ENCODE peak calls at places on chromosomes 2 and 18, in four cellular contexts. F is dorsolateral prefrontal cortex, I is tibial artery, T is hepatocyte. O is an unnamed sample. For H3K27me3, the result is how much of the 10 kb centered on the place peaks cover.

GRCh38 chr2:61733563-61733962 is 120.3 kb downstream of the FAM161A start:
- DNase-seq in F (no peak), T (no peak), I (no peak), O (peak)

GRCh38 chr2:217392930-217393584 is 533.2 kb upstream of the TNP1 start:
- DNase-seq in T (no peak), I (peak), F (no peak), O (no peak)

GRCh38 chr2:221601376-221601775 is 29.3 kb upstream of the EPHA4 start:
- DNase-seq in I (no peak), T (no peak), F (no peak), O (no peak)

GRCh38 chr2:233051241-233052149 is 8.6 kb upstream of the INPP5D start:
- DNase-seq in T (no peak), F (no peak), I (peak), O (peak)

GRCh38 chr2:60116167-60116870 is 437.1 kb downstream of the BCL11A start:
- DNase-seq in T (no peak), I (no peak), F (no peak), O (peak)

GRCh38 chr2:197914778-197915177 is 110.4 kb downstream of the PLCL1 start:
- DNase-seq in F (no peak), T (no peak), I (no peak), O (peak)

GRCh38 chr2:26758790-26759321 is 5.2 kb upstream of the SLC35F6 start:
- DNase-seq in F (no peak), T (no peak), I (no peak), O (no peak)

GRCh38 chr18:50614838-50615237 is 55.0 kb downstream of the MAPK4 start:
- DNase-seq in F (peak), T (peak), I (peak), O (peak)

GRCh38 chr2:24577481-24577880 is 86.4 kb downstream of the NCOA1 start:
- DNase-seq in F (no peak), T (no peak), I (no peak), O (no peak)

GRCh38 chr2:52222128-52222527 is 1190.2 kb upstream of the NRXN1 start:
- DNase-seq in I (no peak), T (no peak), F (no peak), O (peak)

GRCh38 chr2:158665536-158666302 is 129.4 kb upstream of the DAPL1 start:
- DNase-seq in F (no peak), T (no peak), I (no peak), O (no peak)

GRCh38 chr2:234678721-234679120 is 181.8 kb upstream of the ARL4C start:
- DNase-seq in T (no peak), F (peak), I (no peak), O (no peak)

GRCh38 chr2:39736593-39736992 is 42.5 kb downstream of the THUMPD2 start:
- DNase-seq in T (no peak), F (no peak), I (no peak), O (no peak)

GRCh38 chr18:11767935-11768334 is 78.9 kb downstream of the GNAL start:
- DNase-seq in F (no peak), I (no peak), T (no peak), O (peak)

GRCh38 chr2:36468463-36469266 is 113.1 kb downstream of the CRIM1 start:
- DNase-seq in T (no peak), I (no peak), F (no peak), O (peak)

GRCh38 chr2:54208364-54209240 is 47.4 kb downstream of the TSPYL6 start:
- DNase-seq in T (no peak), I (no peak), F (no peak), O (no peak)

GRCh38 chr2:37676274-37676673 is 4.8 kb upstream of the CDC42EP3 start:
- DNase-seq in I (no peak), T (no peak), F (no peak), O (peak)

GRCh38 chr2:9261231-9261883 is 54.7 kb downstream of the ASAP2 start:
- DNase-seq in F (no peak), I (peak), T (no peak), O (no peak)

GRCh38 chr2:31138037-31138962 is at the start of gene GALNT14:
- DNase-seq in T (peak), F (peak), I (peak), O (peak)

GRCh38 chr2:80304522-80304878 is at the start of gene LRRTM1:
- DNase-seq in T (peak), F (peak), I (no peak), O (no peak)

GRCh38 chr2:173191601-173192000 is 116.0 kb downstream of the MAP3K20 start:
- DNase-seq in F (no peak), T (no peak), I (no peak), O (peak)

GRCh38 chr2:160387558-160388262 is 105.9 kb downstream of the RBMS1 start:
- DNase-seq in T (peak), I (peak), F (peak), O (peak)

GRCh38 chr2:25528173-25528572 is 145.2 kb downstream of the DTNB start:
- DNase-seq in T (no peak), F (no peak), I (no peak), O (peak)

GRCh38 chr18:24054130-24054529 is 39.6 kb downstream of the TTC39C start:
- DNase-seq in I (no peak), F (peak), T (no peak), O (peak)

GRCh38 chr2:45134014-45134413 is 124.8 kb upstream of the SIX2 start:
- DNase-seq in F (no peak), T (no peak), I (no peak), O (no peak)

GRCh38 chr2:100963026-100963375 is 39.1 kb upstream of the RPL31 start:
- DNase-seq in I (no peak), F (no peak), T (no peak), O (no peak)

GRCh38 chr18:55236150-55236931 is 277.1 kb upstream of the CCDC68 start:
- DNase-seq in I (peak), F (no peak), T (no peak), O (no peak)

GRCh38 chr2:236177604-236177966 is 9.4 kb upstream of the GBX2 start:
- DNase-seq in F (no peak), T (peak), I (no peak), O (no peak)

GRCh38 chr2:20427931-20428526 is 18.8 kb upstream of the RHOB start:
- DNase-seq in I (no peak), F (peak), T (no peak), O (no peak)

GRCh38 chr2:20430035-20430434 is 16.8 kb upstream of the RHOB start:
- DNase-seq in I (no peak), F (peak), T (no peak), O (no peak)

GRCh38 chr2:20430461-20431302 is 16.2 kb upstream of the RHOB start:
- DNase-seq in F (no peak), T (no peak), I (no peak), O (peak)

GRCh38 chr2:20429528-20429927 is 17.3 kb upstream of the RHOB start:
- DNase-seq in T (no peak), I (peak), F (peak), O (peak)

DNA sequence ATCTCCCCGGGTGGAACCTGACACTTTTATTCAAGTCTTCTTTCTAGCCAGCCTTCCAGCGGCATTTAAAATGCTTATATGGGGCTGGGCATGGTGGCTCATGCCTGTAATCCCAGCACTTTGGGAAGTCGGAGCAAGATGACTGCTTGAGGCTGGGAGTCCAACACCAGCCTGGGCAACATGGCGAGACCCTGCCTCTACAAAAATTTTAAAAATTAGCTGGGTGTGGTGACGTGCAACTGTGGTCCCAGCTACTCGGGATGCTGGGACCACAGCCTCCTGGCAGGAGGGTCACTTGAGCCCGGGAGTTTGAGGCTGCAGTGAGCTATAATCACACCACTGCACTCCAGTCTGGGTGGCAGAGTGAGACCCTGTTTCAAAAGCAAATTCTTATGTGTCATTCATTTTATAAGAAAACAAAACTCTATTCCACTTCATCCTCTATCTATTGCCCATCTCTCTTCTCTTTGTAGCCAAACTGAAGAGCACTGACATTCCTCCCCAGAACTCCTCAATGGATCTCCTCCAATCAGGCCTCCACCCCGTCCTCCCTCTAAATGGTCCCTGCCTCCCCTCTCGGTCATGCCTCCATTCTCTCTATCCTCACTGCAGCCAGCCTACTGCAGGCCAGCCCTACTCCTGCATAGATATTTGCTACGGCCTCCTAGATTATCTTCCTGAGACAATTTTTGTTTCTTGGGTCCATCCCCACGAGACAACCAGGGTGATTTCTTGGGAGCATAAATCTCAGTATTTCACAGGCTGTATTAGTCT is 18.0 kb upstream of the RHOB start:
- DNase-seq in F (peak), T (no peak), I (no peak), O (no peak)
- H3K4me3 ChIP-seq in F (no peak), T (no peak), I (no peak), O (no peak)

DNA sequence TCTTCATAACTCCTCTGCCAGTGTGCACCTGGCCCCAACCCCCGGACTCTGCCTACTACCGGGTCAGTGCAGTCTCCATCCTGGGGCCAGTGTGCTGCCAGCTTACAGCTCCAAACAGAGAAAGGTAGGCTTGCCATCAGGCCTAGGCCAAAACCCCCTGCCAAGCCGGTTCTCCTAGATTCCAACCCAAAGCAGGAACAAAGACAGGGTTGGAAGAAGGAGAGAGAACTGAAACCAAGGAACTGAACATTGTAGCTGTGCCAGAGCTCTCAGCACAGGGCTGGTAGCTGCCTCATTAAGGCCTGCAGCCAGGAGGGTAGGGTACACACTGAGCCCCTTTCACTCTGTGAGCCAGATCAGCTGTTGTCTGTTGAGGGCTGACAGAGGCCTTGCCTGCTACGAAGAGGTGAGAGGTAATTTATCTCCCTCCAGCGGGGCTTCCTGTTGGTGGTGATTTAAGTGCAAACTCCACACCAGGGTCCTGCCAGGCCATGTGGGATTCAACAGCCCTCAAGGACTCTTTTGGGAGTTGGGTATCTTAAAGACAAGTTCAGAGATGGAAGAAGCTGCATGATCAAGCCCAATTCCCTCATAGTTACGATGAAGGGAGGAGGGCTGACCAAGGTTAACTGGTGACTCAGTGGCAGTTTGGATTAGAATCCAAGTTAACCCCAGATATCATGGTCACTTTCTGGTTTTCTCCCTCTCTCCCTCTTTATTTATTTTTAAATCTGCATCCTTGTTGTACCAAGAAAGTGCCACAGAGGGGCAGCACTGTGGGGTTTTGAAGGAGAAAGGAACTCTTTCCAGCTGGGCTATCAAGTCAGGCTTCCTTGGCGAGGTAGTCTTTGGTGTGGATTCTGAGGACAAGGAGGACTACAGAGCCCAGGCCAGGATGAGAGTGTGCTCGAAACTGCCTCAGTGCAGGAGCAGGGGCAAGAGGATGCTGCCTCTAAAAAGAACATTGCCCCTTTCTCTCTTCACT is 48.1 kb downstream of the CYRIA start:
- DNase-seq in F (peak), T (peak), I (peak), O (peak)
- TF ChIP-seq CTCF in F (peak), T (peak), I (peak), O (peak)

DNA sequence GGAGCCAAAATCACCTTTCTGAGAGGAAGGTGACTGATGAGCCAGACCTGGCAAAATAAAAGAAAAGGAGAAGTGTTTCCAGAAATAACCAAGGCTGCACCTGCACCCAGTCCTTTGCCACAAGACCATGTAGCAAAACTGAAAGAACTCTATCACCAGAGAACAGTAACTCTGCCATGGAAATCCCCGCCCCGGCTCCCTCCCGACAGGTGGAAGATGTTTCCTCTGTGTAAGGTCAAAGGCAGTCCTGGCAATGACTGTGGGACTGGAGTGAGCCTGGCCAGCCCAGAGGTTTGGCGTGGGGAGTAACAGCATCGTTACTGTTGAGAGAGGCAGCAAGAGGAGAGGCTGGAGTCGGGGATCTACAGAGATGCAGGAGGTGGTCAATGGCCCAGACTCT is 42.3 kb downstream of the SPRED2 start:
- DNase-seq in I (no peak), T (no peak), F (no peak), O (no peak)
- H3K27me3 ChIP-seq in I (under half), T (under half), F (under half), O (under half)

DNA sequence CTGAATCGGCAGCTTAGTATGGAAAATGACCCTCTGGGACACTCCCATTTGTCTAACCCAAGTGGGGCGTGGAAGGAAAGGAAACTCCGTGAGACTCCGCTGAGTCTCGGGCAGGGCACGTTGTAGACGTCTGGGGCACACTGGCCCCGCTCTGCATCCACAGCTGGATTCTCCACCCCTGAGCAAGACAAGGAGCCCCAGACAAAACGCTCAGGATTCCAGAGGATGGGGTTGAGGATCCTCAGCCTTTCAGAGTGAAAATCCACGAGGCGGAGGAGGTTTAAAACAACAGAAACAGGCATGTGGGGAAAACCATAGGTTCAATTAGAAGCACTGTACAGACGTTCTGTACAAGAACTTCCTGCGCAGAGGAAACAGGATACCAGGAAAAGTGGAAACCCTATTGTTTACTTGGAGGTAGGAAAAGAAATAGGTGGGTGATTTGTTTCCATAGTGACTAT is 124.9 kb upstream of the ZNF236 start:
- DNase-seq in T (peak), F (no peak), I (no peak), O (peak)
- H3K4me3 ChIP-seq in T (no peak), F (no peak), I (no peak), O (no peak)

GRCh38 chr2:85011098-85011497 is 40.1 kb downstream of the KCMF1 start:
- DNase-seq in I (no peak), F (no peak), T (no peak), O (peak)

GRCh38 chr2:85012855-85013254 is 41.9 kb downstream of the KCMF1 start:
- DNase-seq in F (no peak), I (no peak), T (no peak), O (no peak)

GRCh38 chr2:85009019-85009618 is 38.2 kb downstream of the KCMF1 start:
- DNase-seq in I (no peak), F (no peak), T (no peak), O (peak)

GRCh38 chr2:85012431-85012830 is 41.5 kb downstream of the KCMF1 start:
- DNase-seq in T (no peak), I (no peak), F (no peak), O (no peak)

GRCh38 chr2:85011747-85012146 is 40.8 kb downstream of the KCMF1 start:
- DNase-seq in I (no peak), T (no peak), F (no peak), O (no peak)
- TF ChIP-seq CTCF in I (no peak), T (no peak), F (no peak), O (peak)

GRCh38 chr2:104870249-104870816 is 16.4 kb downstream of the POU3F3 start:
- DNase-seq in T (no peak), I (no peak), F (no peak), O (no peak)
- H3K27me3 ChIP-seq in T (half or more), I (under half), F (under half), O (half or more)